ENCODE peak calls at places on chromosomes 3 and 15, in four cellular contexts. V, K, Q and S are unnamed samples.

GRCh38 chr3:160133757-160134156 is 91.5 kb upstream of the C3orf80 start:
- DNase-seq in V (no peak), K (peak; percentile 18), Q (peak; percentile 25), S (no peak)

GRCh38 chr15:26889298-26889898 is 22.5 kb downstream of the GABRA5 start:
- DNase-seq in V (peak; percentile 48), K (peak; percentile 48), Q (peak; percentile 53), S (peak; percentile 64)

GRCh38 chr3:2544212-2544611 is 445.5 kb downstream of the CNTN4 start:
- DNase-seq in V (no peak), K (no peak), Q (no peak), S (no peak)

GRCh38 chr3:63349583-63350177 is 71.6 kb downstream of the SYNPR start:
- DNase-seq in V (peak; percentile 5), K (peak; percentile 16), Q (peak; percentile 56), S (peak; percentile 65)

GRCh38 chr15:42675021-42675420 is 61.9 kb downstream of the CDAN1 start:
- DNase-seq in V (no peak), K (no peak), Q (no peak), S (no peak)

GRCh38 chr15:67253517-67254237 is 784 bp downstream of the AAGAB start:
- DNase-seq in V (peak; percentile 43), K (peak; percentile 13), Q (no peak), S (peak; percentile 31)

GRCh38 chr3:175818811-175819464 is 959.8 kb downstream of the NAALADL2 start:
- DNase-seq in V (no peak), K (no peak), Q (no peak), S (no peak)

GRCh38 chr3:24296441-24297205 is 198.0 kb downstream of the THRB start:
- DNase-seq in V (no peak), K (no peak), Q (no peak), S (peak; percentile 41)

GRCh38 chr3:114361391-114361790 is 67.6 kb downstream of the TIGIT start:
- DNase-seq in V (no peak), K (no peak), Q (no peak), S (no peak)

GRCh38 chr15:28060005-28060404 is 39.1 kb downstream of the OCA2 start:
- DNase-seq in V (no peak), K (no peak), Q (no peak), S (no peak)

GRCh38 chr3:123067689-123068226 is 933 bp downstream of the PDIA5 start:
- DNase-seq in V (peak; percentile 59), K (peak; percentile 23), Q (no peak), S (no peak)

GRCh38 chr3:98556164-98557130 is 24.7 kb downstream of the GPR15 start:
- DNase-seq in V (no peak), K (no peak), Q (no peak), S (no peak)

GRCh38 chr3:148950806-148951205 is 40.5 kb upstream of the GYG1 start:
- DNase-seq in V (no peak), K (no peak), Q (peak; percentile 16), S (peak; percentile 21)

GRCh38 chr3:120129041-120129440 is 34.8 kb upstream of the GSK3B start:
- DNase-seq in V (no peak), K (no peak), Q (no peak), S (no peak)

GRCh38 chr15:59548501-59549230 is 62.9 kb upstream of the GCNT3 start:
- DNase-seq in V (no peak), K (no peak), Q (no peak), S (no peak)

GRCh38 chr3:140588558-140588957 is 89.3 kb upstream of the TRIM42 start:
- DNase-seq in V (no peak), K (no peak), Q (no peak), S (no peak)

GRCh38 chr3:196144383-196145105 is 62.7 kb upstream of the TFRC start:
- DNase-seq in V (no peak), K (no peak), Q (no peak), S (peak; percentile 88)

GRCh38 chr3:124924741-124925140 is 9.8 kb downstream of the MUC13 start:
- DNase-seq in V (no peak), K (no peak), Q (no peak), S (peak; percentile 62)

GRCh38 chr15:25185156-25185710 is 230.4 kb downstream of the SNRPN start:
- DNase-seq in V (no peak), K (no peak), Q (no peak), S (no peak)

GRCh38 chr15:57541805-57542504 is 49.7 kb upstream of the MYZAP start:
- DNase-seq in V (peak; percentile 74), K (peak; percentile 46), Q (peak; percentile 44), S (peak; percentile 75)

GRCh38 chr15:68511073-68511991 is 67.5 kb upstream of the CORO2B start:
- DNase-seq in V (no peak), K (no peak), Q (no peak), S (peak; percentile 57)

GRCh38 chr3:179266701-179267211 is 15.8 kb upstream of the KCNMB3 start:
- DNase-seq in V (no peak), K (no peak), Q (no peak), S (no peak)

GRCh38 chr3:171460226-171461086 is at the start of gene TNIK:
- DNase-seq in V (peak; percentile 81), K (peak; percentile 97), Q (peak; percentile 15), S (peak; percentile 89)

GRCh38 chr3:89373459-89373858 is 266.0 kb downstream of the EPHA3 start:
- DNase-seq in V (no peak), K (no peak), Q (no peak), S (no peak)

GRCh38 chr3:12998648-12999047 is 74.6 kb downstream of the IQSEC1 start:
- DNase-seq in V (no peak), K (no peak), Q (no peak), S (no peak)

GRCh38 chr3:172323894-172324590 is 124.2 kb downstream of the GHSR start:
- DNase-seq in V (no peak), K (no peak), Q (no peak), S (peak; percentile 62)

GRCh38 chr15:40323953-40324937 is 753 bp downstream of the INAFM2 start:
- DNase-seq in V (no peak), K (peak; percentile 39), Q (no peak), S (no peak)

GRCh38 chr15:51274956-51275355 is 63.4 kb downstream of the CYP19A1 start:
- DNase-seq in V (no peak), K (no peak), Q (no peak), S (no peak)

GRCh38 chr3:123561188-123561587 is 23.7 kb downstream of the HACD2 start:
- DNase-seq in V (no peak), K (no peak), Q (no peak), S (no peak)

GRCh38 chr3:35789039-35789438 is 149.7 kb downstream of the ARPP21 start:
- DNase-seq in V (no peak), K (no peak), Q (no peak), S (no peak)

GRCh38 chr3:42063886-42064285 is 27.3 kb upstream of the TRAK1 start:
- DNase-seq in V (peak; percentile 48), K (no peak), Q (no peak), S (peak; percentile 79)

GRCh38 chr3:171753665-171754408 is 56.4 kb downstream of the PLD1 start:
- DNase-seq in V (no peak), K (no peak), Q (no peak), S (peak; percentile 86)

GRCh38 chr3:140828585-140828984 is 113.1 kb upstream of the SLC25A36 start:
- DNase-seq in V (no peak), K (no peak), Q (no peak), S (no peak)

GRCh38 chr3:37668831-37669610 is 192.7 kb upstream of the CTDSPL start:
- DNase-seq in V (no peak), K (no peak), Q (no peak), S (no peak)

GRCh38 chr3:167705840-167706239 is 28.9 kb downstream of the PDCD10 start:
- DNase-seq in V (no peak), K (no peak), Q (no peak), S (peak; percentile 56)

GRCh38 chr3:71160800-71161546 is 422.6 kb downstream of the FOXP1 start:
- DNase-seq in V (no peak), K (no peak), Q (no peak), S (peak; percentile 92)
- TF ChIP-seq MAZ in V (no peak), K (no peak), Q (no peak), S (no peak)

GRCh38 chr15:23055316-23055715 is 15.9 kb upstream of the TUBGCP5 start:
- DNase-seq in V (no peak), K (no peak), Q (no peak), S (no peak)
- TF ChIP-seq MAZ in V (no peak), K (no peak), Q (no peak), S (no peak)

GRCh38 chr3:81152156-81152555 is 609.3 kb downstream of the GBE1 start:
- DNase-seq in V (no peak), K (no peak), Q (no peak), S (no peak)

DNA sequence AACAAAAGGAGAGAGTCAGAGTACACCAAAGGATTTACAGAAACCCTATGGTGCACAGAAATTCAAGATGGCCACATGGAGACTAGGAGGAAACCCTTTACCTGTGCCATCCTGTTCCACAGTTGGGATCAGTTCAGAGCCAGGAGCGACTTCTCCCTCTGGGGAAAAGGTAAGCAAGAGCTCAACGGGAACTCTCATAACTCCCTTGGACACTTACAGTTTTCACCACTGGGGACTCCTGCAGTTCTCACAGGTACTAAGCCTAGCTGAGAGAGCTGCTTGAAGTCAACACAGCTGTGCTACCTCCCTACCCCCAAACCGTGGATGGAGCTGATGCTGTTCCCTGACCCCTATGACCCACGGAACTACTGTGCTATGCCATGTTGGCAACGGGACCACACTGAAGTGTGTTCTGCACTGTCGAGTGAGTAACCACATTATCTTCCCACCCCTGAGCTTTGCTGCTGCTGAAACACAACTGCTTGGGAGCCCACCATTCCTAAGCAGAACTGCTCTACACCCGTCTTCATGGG is 606.8 kb downstream of the GBE1 start:
- DNase-seq in V (no peak), K (no peak), Q (no peak), S (no peak)
- TF ChIP-seq MAZ in V (no peak), K (no peak), Q (no peak), S (no peak)

DNA sequence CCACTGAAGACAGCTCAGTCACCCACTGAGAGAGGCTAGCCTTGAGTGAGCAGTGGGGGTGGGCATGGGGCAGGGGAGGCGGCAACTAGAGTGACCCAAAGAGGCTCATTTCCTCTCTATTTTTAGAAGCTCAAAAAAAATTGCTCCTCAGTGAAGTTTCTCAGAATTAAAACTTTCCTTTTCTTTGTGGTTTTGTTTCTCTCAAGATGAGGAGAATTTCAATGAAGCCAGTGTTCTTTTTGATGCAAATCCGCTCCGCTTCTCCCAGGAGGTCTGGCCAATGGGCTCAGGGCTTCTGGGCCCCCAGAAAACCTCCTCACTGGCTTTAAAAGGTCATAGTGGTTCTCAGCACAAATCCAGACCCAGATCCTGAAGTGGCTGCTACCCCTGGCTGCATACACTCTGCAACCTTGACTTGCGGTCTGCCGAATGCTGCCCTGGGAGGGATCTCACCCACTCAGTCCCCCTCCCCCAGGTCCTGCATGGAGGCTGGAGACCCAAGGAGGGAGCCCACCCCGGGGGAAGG is at the start of gene ACSBG1:
- DNase-seq in V (no peak), K (no peak), Q (no peak), S (no peak)
- TF ChIP-seq MAZ in V (no peak), K (no peak), Q (no peak), S (no peak)